ENCODE peak calls at places on chromosomes 5 and 9, in eight cellular contexts. S is stomach, Z is PC-3, Y is AG04450, H is iPS DF 6.9, F is heart right ventricle, T is spleen, V is lower lobe of right lung. K is an unnamed sample.
A peak's percentile ranks its signal among the peaks of the same experiment; 100 is the strongest.

GRCh38 chr9:3237121-3237520 is 288.7 kb downstream of the RFX3 start:
- DNase-seq in V (no peak), Y (no peak), Z (peak; percentile 30), F (no peak), H (no peak), T (no peak), S (no peak), K (no peak)

GRCh38 chr9:2085719-2086515 is 70.8 kb downstream of the SMARCA2 start:
- DNase-seq in Y (no peak), F (peak; percentile 17), H (no peak), T (no peak), Z (no peak), V (no peak), S (no peak), K (no peak)

GRCh38 chr5:146340260-146341081 is 1.8 kb downstream of the POU4F3 start:
- DNase-seq in T (no peak), V (no peak), S (peak; percentile 52), H (no peak), Y (peak; percentile 10), Z (peak; percentile 52), F (peak; percentile 63), K (peak; percentile 39)

GRCh38 chr5:58235279-58235678 is 224.6 kb downstream of the PLK2 start:
- DNase-seq in F (no peak), Z (no peak), V (no peak), H (no peak), Y (no peak), S (no peak), T (no peak), K (no peak)

GRCh38 chr5:142364251-142365145 is 39.7 kb upstream of the SPRY4 start:
- DNase-seq in V (no peak), Y (no peak), S (no peak), F (peak; percentile 75), H (no peak), T (peak; percentile 82), Z (no peak), K (no peak)

GRCh38 chr9:131188986-131189385 is 63.6 kb downstream of the NUP214 start:
- DNase-seq in T (no peak), V (no peak), Y (no peak), S (no peak), Z (no peak), H (no peak), F (no peak), K (no peak)

GRCh38 chr5:146426853-146427618 is 20.1 kb upstream of the TCERG1 start:
- DNase-seq in Z (peak; percentile 79), V (no peak), S (no peak), H (no peak), Y (no peak), T (no peak), F (no peak), K (no peak)

GRCh38 chr5:54580997-54581741 is 63.6 kb downstream of the SNX18 start:
- DNase-seq in Y (no peak), H (no peak), Z (no peak), S (no peak), F (no peak), V (no peak), T (no peak), K (no peak)

GRCh38 chr9:89482056-89482784 is 15.7 kb downstream of the SEMA4D start:
- DNase-seq in H (no peak), Z (no peak), S (no peak), V (no peak), T (no peak), F (no peak), Y (no peak), K (no peak)

GRCh38 chr9:132239999-132240859 is 78.4 kb downstream of the NTNG2 start:
- DNase-seq in Y (no peak), S (no peak), Z (no peak), V (peak; percentile 51), T (peak; percentile 85), H (no peak), F (no peak), K (no peak)

GRCh38 chr9:132237481-132237880 is 75.6 kb downstream of the NTNG2 start:
- DNase-seq in Z (peak; percentile 31), F (peak; percentile 58), T (no peak), Y (no peak), H (no peak), S (no peak), V (no peak), K (no peak)

GRCh38 chr9:132238026-132238972 is 76.4 kb downstream of the NTNG2 start:
- DNase-seq in V (peak; percentile 32), T (no peak), S (no peak), H (no peak), F (no peak), Y (no peak), Z (no peak), K (no peak)

GRCh38 chr9:132239518-132239917 is 77.7 kb downstream of the NTNG2 start:
- DNase-seq in F (no peak), T (no peak), H (no peak), V (peak; percentile 44), Y (no peak), S (no peak), Z (no peak), K (no peak)

DNA sequence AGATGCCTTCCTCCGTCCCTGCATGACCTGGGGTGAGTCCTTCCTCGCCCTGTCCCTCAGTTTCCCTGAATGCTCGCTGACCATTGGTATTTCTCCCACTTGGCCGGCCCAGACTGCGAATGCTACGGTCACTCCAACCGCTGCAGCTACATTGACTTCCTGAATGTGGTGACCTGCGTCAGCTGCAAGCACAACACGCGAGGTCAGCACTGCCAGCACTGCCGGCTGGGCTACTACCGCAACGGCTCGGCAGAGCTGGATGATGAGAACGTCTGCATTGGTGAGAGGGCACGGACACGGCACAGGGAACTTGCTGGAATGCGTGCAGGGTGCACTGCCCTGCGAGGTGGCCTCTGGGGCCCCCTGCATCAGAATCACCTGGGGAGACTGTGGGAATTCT is 77.1 kb downstream of the NTNG2 start:
- DNase-seq in Y (no peak), Z (no peak), V (peak; percentile 48), T (peak; percentile 85), F (no peak), H (no peak), S (no peak), K (no peak)
- H3K27ac ChIP-seq in Y (no peak overlapping the region), Z (no peak overlapping the region), V (no peak overlapping the region), T (no peak overlapping the region), F (no peak overlapping the region), H (no peak overlapping the region), S (no peak overlapping the region), K (no peak overlapping the region)

DNA sequence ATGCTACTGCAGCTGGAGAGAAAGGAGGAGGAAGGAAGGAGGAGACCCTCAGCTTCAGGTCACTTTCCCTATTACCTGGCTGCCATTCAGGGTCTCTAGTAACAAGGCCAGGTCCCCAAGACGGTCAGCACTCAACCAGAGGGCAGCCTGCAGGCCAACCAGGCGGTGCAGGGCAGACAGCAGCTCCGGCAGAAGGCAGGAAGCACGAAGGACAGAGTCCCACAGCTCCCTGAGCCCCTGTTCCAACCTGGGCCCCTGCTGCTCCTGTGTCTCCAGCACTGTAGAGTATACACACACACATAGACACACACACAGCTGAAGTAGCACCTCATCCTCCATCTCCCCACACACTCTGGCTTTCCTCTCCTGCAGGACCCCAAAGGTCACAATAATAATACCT is 1.7 kb downstream of the FANCG start:
- DNase-seq in S (no peak), F (no peak), Y (no peak), V (no peak), H (no peak), T (no peak), Z (no peak), K (no peak)
- H3K4me3 ChIP-seq in S (no peak overlapping the region), F (no peak overlapping the region), Y (peak overlapping the region; percentile 81), V (no peak overlapping the region), H (no peak overlapping the region), T (no peak overlapping the region), Z (peak overlapping the region; percentile 91), K (no peak overlapping the region)

GRCh38 chr9:38026021-38026809 is 42.8 kb downstream of the SHB start:
- DNase-seq in Z (peak; percentile 82), H (no peak), F (peak; percentile 59), V (no peak), T (no peak), Y (peak; percentile 91), S (no peak), K (no peak)
- H3K27ac ChIP-seq in Z (peak overlapping the region; percentile 98), H (no peak overlapping the region), F (peak overlapping the region; percentile 81), V (peak overlapping the region; percentile 77), T (no peak overlapping the region), Y (peak overlapping the region; percentile 100), S (peak overlapping the region; percentile 80), K (peak overlapping the region; percentile 37)

GRCh38 chr5:53169933-53170332 is 60.4 kb upstream of the MOCS2 start:
- DNase-seq in Y (no peak), H (no peak), T (no peak), V (no peak), Z (no peak), S (no peak), F (no peak), K (no peak)

GRCh38 chr5:53170748-53171349 is 61.3 kb upstream of the MOCS2 start:
- DNase-seq in Z (peak; percentile 69), Y (no peak), V (no peak), F (no peak), H (no peak), S (no peak), T (no peak), K (no peak)

GRCh38 chr5:53167836-53168235 is 58.3 kb upstream of the MOCS2 start:
- DNase-seq in H (no peak), S (peak; percentile 26), T (no peak), Y (no peak), V (no peak), F (peak; percentile 47), Z (no peak), K (peak; percentile 25)

GRCh38 chr5:53173083-53173482 is 63.5 kb upstream of the MOCS2 start:
- DNase-seq in T (no peak), F (no peak), Z (no peak), S (peak; percentile 34), V (no peak), H (no peak), Y (no peak), K (peak; percentile 23)

GRCh38 chr5:53172630-53173029 is 63.1 kb upstream of the MOCS2 start:
- DNase-seq in H (no peak), Y (no peak), T (no peak), V (no peak), F (no peak), Z (no peak), S (no peak), K (no peak)
- H3K4me3 ChIP-seq in H (no peak overlapping the region), Y (no peak overlapping the region), T (no peak overlapping the region), V (no peak overlapping the region), F (no peak overlapping the region), Z (no peak overlapping the region), S (no peak overlapping the region), K (no peak overlapping the region)

DNA sequence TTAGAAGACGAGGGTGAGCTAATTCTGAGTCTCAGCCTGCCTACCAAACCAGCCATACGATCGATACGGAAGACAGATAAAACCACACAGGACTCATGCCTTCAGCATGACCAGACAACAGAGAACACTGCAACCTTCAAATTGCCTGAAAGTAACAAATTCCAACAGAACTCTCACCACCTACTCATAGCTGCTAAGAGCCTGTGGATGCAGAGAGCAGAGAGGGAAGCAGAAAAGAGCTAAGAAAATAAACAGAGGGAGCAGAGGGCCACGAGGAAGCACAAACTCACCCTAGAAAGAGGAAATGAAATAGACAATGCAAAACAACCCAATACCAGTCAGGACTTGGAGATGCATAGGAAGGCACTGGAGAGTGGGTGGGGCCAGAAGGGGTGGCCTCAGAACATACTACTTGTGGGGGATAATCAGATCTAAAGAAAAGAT is 86.7 kb upstream of the TAS2R1 start:
- DNase-seq in Y (peak; percentile 77), S (no peak), V (no peak), T (no peak), Z (peak; percentile 82), H (no peak), F (no peak), K (no peak)
- H3K27ac ChIP-seq in Y (peak overlapping the region; percentile 79), S (no peak overlapping the region), V (no peak overlapping the region), T (no peak overlapping the region), Z (peak overlapping the region; percentile 2), H (no peak overlapping the region), F (no peak overlapping the region), K (no peak overlapping the region)

K was measured in colonic mucosa.